ENCODE peak calls at places on chromosomes 4 and X, in nine cellular contexts. T is mesenteric fat pad; D is iPS-NIHi11; C is stomach; Z is endodermal cell; O is NCI-H2029; H is AG10803; B is stimulated activated CD8-positive, alpha-beta memory T cell treated with anti-CD3 and anti-CD28 coated beads, Interleukin-15, amount 100 ng/mL, for 4 hours; I is astrocyte of the hippocampus. F is an unnamed sample.

GRCh38 chrX:131792356-131792749 is 230.7 kb upstream of the STK26 start:
- DNase-seq in C (peak), I (peak), T (no peak), B (no peak), D (peak), Z (no peak), H (peak), O (no peak), F (peak)

GRCh38 chrX:102860235-102860634 is 76.8 kb upstream of the RAB40AL start:
- DNase-seq in Z (no peak), C (no peak), B (no peak), D (no peak), T (no peak), H (no peak), O (no peak), I (no peak), F (no peak)

GRCh38 chrX:136202889-136203288 is 48.3 kb downstream of the MAP7D3 start:
- DNase-seq in Z (no peak), O (no peak), H (peak), C (no peak), B (no peak), T (no peak), D (no peak), I (no peak), F (no peak)

GRCh38 chr4:109576462-109576861 is 16.4 kb downstream of the MCUB start:
- DNase-seq in I (no peak), H (no peak), Z (no peak), C (no peak), O (no peak), D (no peak), B (no peak), T (no peak), F (no peak)

GRCh38 chr4:98720871-98721480 is 62.6 kb upstream of the TSPAN5 start:
- DNase-seq in O (no peak), C (no peak), D (no peak), H (peak), B (no peak), Z (no peak), T (no peak), I (peak), F (no peak)

GRCh38 chr4:31334086-31334910 is 614.1 kb downstream of the PCDH7 start:
- DNase-seq in T (no peak), B (no peak), I (no peak), H (no peak), D (no peak), C (no peak), Z (no peak), O (no peak), F (no peak)

GRCh38 chr4:143282170-143282760 is 54.4 kb upstream of the GAB1 start:
- DNase-seq in I (no peak), D (no peak), B (no peak), Z (no peak), H (peak), O (no peak), C (no peak), T (no peak), F (no peak)

GRCh38 chr4:151563194-151563593 is 154.2 kb downstream of the FHIP1A start:
- DNase-seq in T (no peak), H (no peak), O (peak), C (peak), B (no peak), Z (no peak), D (no peak), I (peak), F (peak)

GRCh38 chrX:84044051-84044450 is 143.9 kb downstream of the RPS6KA6 start:
- DNase-seq in B (no peak), Z (peak), C (no peak), O (no peak), T (no peak), I (no peak), H (no peak), D (no peak), F (no peak)

GRCh38 chrX:47605024-47605423 is 14.6 kb downstream of the SYN1 start:
- DNase-seq in T (no peak), C (no peak), B (no peak), I (no peak), H (no peak), Z (no peak), O (no peak), D (no peak), F (no peak)

GRCh38 chrX:626745-627509 is 3.7 kb upstream of the SHOX start:
- DNase-seq in Z (peak), C (no peak), D (no peak), O (no peak), T (peak), H (no peak), I (no peak), B (no peak), F (no peak)

GRCh38 chrX:132491191-132491590 is 2.4 kb upstream of the MBNL3 start:
- DNase-seq in I (no peak), O (no peak), B (no peak), D (no peak), T (no peak), C (no peak), Z (no peak), H (no peak), F (peak)

GRCh38 chr4:126465341-126465740 is 1150.6 kb downstream of the FAT4 start:
- DNase-seq in O (no peak), T (no peak), H (peak), B (no peak), C (no peak), Z (no peak), D (no peak), I (no peak), F (no peak)

GRCh38 chrX:56727531-56727930 is 1.5 kb upstream of the NBDY start:
- DNase-seq in B (no peak), T (no peak), C (no peak), O (no peak), Z (no peak), D (no peak), H (no peak), I (no peak), F (no peak)

GRCh38 chr4:53366301-53366716 is 448 bp upstream of the SCFD2 start:
- DNase-seq in T (no peak), D (no peak), Z (no peak), O (no peak), H (no peak), C (no peak), I (no peak), B (no peak), F (no peak)

GRCh38 chr4:23654791-23655190 is 235.1 kb downstream of the PPARGC1A start:
- DNase-seq in C (no peak), I (peak), H (no peak), T (no peak), D (no peak), B (no peak), O (no peak), Z (no peak), F (no peak)

GRCh38 chrX:75673468-75673867 is 111.6 kb downstream of the MAGEE2 start:
- DNase-seq in D (no peak), C (no peak), Z (no peak), I (no peak), O (no peak), H (no peak), T (no peak), B (no peak), F (no peak)

GRCh38 chr4:27066591-27066990 is 205.9 kb downstream of the STIM2 start:
- DNase-seq in H (no peak), Z (peak), O (no peak), B (no peak), C (peak), I (no peak), D (no peak), T (no peak), F (peak)

GRCh38 chr4:150149381-150149780 is 71.1 kb downstream of the DCLK2 start:
- DNase-seq in O (no peak), Z (no peak), T (no peak), H (peak), I (peak), C (no peak), D (no peak), B (no peak), F (no peak)